ENCODE peak calls at places on chromosomes 11 and 22, in nine cellular contexts. One of them, this sample, is unnamed.

GRCh38 chr11:73401217-73401923 is 25.2 kb downstream of the RELT start:
- DNase-seq in NCI-H1092 treated with DMSO at 0.1 percent for 48 hours: no peak
- DNase-seq in GOT3: no peak
- DNase-seq in EH: peak
- DNase-seq in non-pigmented ciliary epithelial cell: no peak
- DNase-seq in WTC11: no peak
- DNase-seq in kidney: no peak
- DNase-seq in endothelial cell: no peak
- DNase-seq in T-helper 1 cell: no peak
- DNase-seq in this sample: no peak

GRCh38 chr22:30824096-30824495 is 129.4 kb downstream of the OSBP2 start:
- DNase-seq in NCI-H1092 treated with DMSO at 0.1 percent for 48 hours: no peak
- DNase-seq in GOT3: no peak
- DNase-seq in EH: no peak
- DNase-seq in non-pigmented ciliary epithelial cell: no peak
- DNase-seq in WTC11: no peak
- DNase-seq in kidney: no peak
- DNase-seq in endothelial cell: no peak
- DNase-seq in T-helper 1 cell: no peak
- DNase-seq in this sample: no peak

GRCh38 chr11:128299132-128299726 is 288.1 kb downstream of the ETS1 start:
- DNase-seq in NCI-H1092 treated with DMSO at 0.1 percent for 48 hours: no peak
- DNase-seq in GOT3: no peak
- DNase-seq in EH: peak
- DNase-seq in non-pigmented ciliary epithelial cell: no peak
- DNase-seq in WTC11: no peak
- DNase-seq in kidney: no peak
- DNase-seq in endothelial cell: no peak
- DNase-seq in T-helper 1 cell: no peak
- DNase-seq in this sample: no peak

GRCh38 chr11:122202951-122203456 is 87.0 kb upstream of the BLID start:
- DNase-seq in NCI-H1092 treated with DMSO at 0.1 percent for 48 hours: peak
- DNase-seq in GOT3: peak
- DNase-seq in EH: peak
- DNase-seq in non-pigmented ciliary epithelial cell: no peak
- DNase-seq in WTC11: peak
- DNase-seq in kidney: peak
- DNase-seq in endothelial cell: peak
- DNase-seq in T-helper 1 cell: no peak
- DNase-seq in this sample: peak

GRCh38 chr22:44585559-44586121 is 87.6 kb upstream of the RTL6 start:
- DNase-seq in NCI-H1092 treated with DMSO at 0.1 percent for 48 hours: no peak
- DNase-seq in GOT3: no peak
- DNase-seq in EH: no peak
- DNase-seq in non-pigmented ciliary epithelial cell: no peak
- DNase-seq in WTC11: no peak
- DNase-seq in kidney: peak
- DNase-seq in endothelial cell: no peak
- DNase-seq in T-helper 1 cell: no peak
- DNase-seq in this sample: no peak

GRCh38 chr11:113148652-113149051 is 165.7 kb upstream of the TTC12 start:
- DNase-seq in NCI-H1092 treated with DMSO at 0.1 percent for 48 hours: no peak
- DNase-seq in GOT3: no peak
- DNase-seq in EH: no peak
- DNase-seq in non-pigmented ciliary epithelial cell: no peak
- DNase-seq in WTC11: no peak
- DNase-seq in kidney: no peak
- DNase-seq in endothelial cell: no peak
- DNase-seq in T-helper 1 cell: no peak
- DNase-seq in this sample: no peak

GRCh38 chr22:39117585-39118191 is 20.6 kb downstream of the APOBEC3H start:
- DNase-seq in NCI-H1092 treated with DMSO at 0.1 percent for 48 hours: peak
- DNase-seq in GOT3: no peak
- DNase-seq in EH: peak
- DNase-seq in non-pigmented ciliary epithelial cell: no peak
- DNase-seq in WTC11: peak
- DNase-seq in kidney: no peak
- DNase-seq in endothelial cell: peak
- DNase-seq in T-helper 1 cell: peak
- DNase-seq in this sample: peak

GRCh38 chr11:68373189-68373809 is 60.9 kb downstream of the LRP5 start:
- DNase-seq in NCI-H1092 treated with DMSO at 0.1 percent for 48 hours: no peak
- DNase-seq in GOT3: no peak
- DNase-seq in EH: peak
- DNase-seq in non-pigmented ciliary epithelial cell: no peak
- DNase-seq in WTC11: no peak
- DNase-seq in kidney: peak
- DNase-seq in endothelial cell: no peak
- DNase-seq in T-helper 1 cell: no peak
- DNase-seq in this sample: no peak

GRCh38 chr11:125429174-125429707 is 66.8 kb downstream of the FEZ1 start:
- DNase-seq in NCI-H1092 treated with DMSO at 0.1 percent for 48 hours: peak
- DNase-seq in GOT3: no peak
- DNase-seq in EH: peak
- DNase-seq in non-pigmented ciliary epithelial cell: no peak
- DNase-seq in WTC11: peak
- DNase-seq in kidney: no peak
- DNase-seq in endothelial cell: peak
- DNase-seq in T-helper 1 cell: peak
- DNase-seq in this sample: no peak

This sample was measured in activated B cell treated with CpG ODN at 0.5 μM for 24 hours.